ENCODE peak calls at places on chromosomes 1 and 21, in five cellular contexts. One of them, this sample, is unnamed. For H3K27me3 and H3K4me1, the result is how much of the 10 kb centered on the place peaks cover.

GRCh38 chr1:34907487-34908090 is 21.9 kb downstream of the DLGAP3 start:
- DNase-seq in psoas muscle: no peak
- DNase-seq in heart right ventricle: no peak
- DNase-seq in mesendoderm: peak
- DNase-seq in Karpas-422: peak
- DNase-seq in this sample: no peak

GRCh38 chr1:39409055-39409816 is 82.2 kb upstream of the BMP8A start:
- DNase-seq in mesendoderm: peak
- DNase-seq in psoas muscle: peak
- DNase-seq in Karpas-422: no peak
- DNase-seq in heart right ventricle: peak
- DNase-seq in this sample: peak

GRCh38 chr1:80250573-80251168 is 1244.1 kb upstream of the ADGRL4 start:
- DNase-seq in psoas muscle: no peak
- DNase-seq in Karpas-422: no peak
- DNase-seq in mesendoderm: no peak
- DNase-seq in heart right ventricle: no peak
- DNase-seq in this sample: no peak

GRCh38 chr1:247906504-247907047 is 11.2 kb downstream of the OR2W3 start:
- DNase-seq in mesendoderm: peak
- DNase-seq in heart right ventricle: no peak
- DNase-seq in Karpas-422: no peak
- DNase-seq in psoas muscle: no peak
- DNase-seq in this sample: no peak

GRCh38 chr1:25204797-25205441 is 27.4 kb downstream of the SYF2 start:
- DNase-seq in heart right ventricle: no peak
- DNase-seq in Karpas-422: peak
- DNase-seq in mesendoderm: peak
- DNase-seq in psoas muscle: no peak
- DNase-seq in this sample: no peak

GRCh38 chr1:31133368-31133767 is 67.9 kb upstream of the PUM1 start:
- DNase-seq in mesendoderm: no peak
- DNase-seq in psoas muscle: no peak
- DNase-seq in heart right ventricle: no peak
- DNase-seq in Karpas-422: no peak
- DNase-seq in this sample: no peak

GRCh38 chr1:228004331-228004871 is 2.4 kb upstream of the WNT3A start:
- DNase-seq in psoas muscle: no peak
- DNase-seq in mesendoderm: peak
- DNase-seq in heart right ventricle: peak
- DNase-seq in Karpas-422: peak
- DNase-seq in this sample: no peak

GRCh38 chr1:100400332-100400933 is 48.1 kb downstream of the CDC14A start:
- DNase-seq in psoas muscle: no peak
- DNase-seq in heart right ventricle: peak
- DNase-seq in mesendoderm: peak
- DNase-seq in Karpas-422: peak
- DNase-seq in this sample: no peak

GRCh38 chr1:204445860-204446412 is 34.3 kb upstream of the PPP1R15B start:
- DNase-seq in Karpas-422: peak
- DNase-seq in heart right ventricle: peak
- DNase-seq in mesendoderm: peak
- DNase-seq in psoas muscle: no peak
- DNase-seq in this sample: peak

GRCh38 chr21:43352568-43353281 is 74.2 kb downstream of the SIK1 start:
- DNase-seq in Karpas-422: peak
- DNase-seq in mesendoderm: peak
- DNase-seq in psoas muscle: no peak
- DNase-seq in heart right ventricle: no peak
- DNase-seq in this sample: no peak

GRCh38 chr1:222918746-222919477 is 104.1 kb downstream of the DISP1 start:
- DNase-seq in Karpas-422: no peak
- DNase-seq in psoas muscle: no peak
- DNase-seq in mesendoderm: no peak
- DNase-seq in heart right ventricle: no peak
- DNase-seq in this sample: no peak

GRCh38 chr1:170959385-170959784 is 24.1 kb downstream of the MROH9 start:
- DNase-seq in Karpas-422: no peak
- DNase-seq in mesendoderm: no peak
- DNase-seq in heart right ventricle: no peak
- DNase-seq in psoas muscle: no peak
- DNase-seq in this sample: no peak

GRCh38 chr1:189149547-189150375 is 1327.9 kb downstream of the BRINP3 start:
- DNase-seq in psoas muscle: no peak
- DNase-seq in heart right ventricle: no peak
- DNase-seq in Karpas-422: no peak
- DNase-seq in mesendoderm: peak
- DNase-seq in this sample: peak

GRCh38 chr1:171403396-171403795 is 81.9 kb upstream of the PRRC2C start:
- DNase-seq in mesendoderm: peak
- DNase-seq in Karpas-422: no peak
- DNase-seq in heart right ventricle: no peak
- DNase-seq in psoas muscle: no peak
- DNase-seq in this sample: no peak

GRCh38 chr21:42575111-42575510 is 61.5 kb downstream of the SLC37A1 start:
- DNase-seq in Karpas-422: no peak
- DNase-seq in psoas muscle: no peak
- DNase-seq in mesendoderm: no peak
- DNase-seq in heart right ventricle: no peak
- DNase-seq in this sample: no peak

GRCh38 chr21:44537930-44538911 is 1.8 kb downstream of the KRTAP10-1 start:
- DNase-seq in mesendoderm: no peak
- DNase-seq in heart right ventricle: no peak
- DNase-seq in psoas muscle: no peak
- DNase-seq in Karpas-422: no peak
- DNase-seq in this sample: no peak

GRCh38 chr1:225498539-225499135 is 70.8 kb upstream of the LBR start:
- DNase-seq in heart right ventricle: no peak
- DNase-seq in mesendoderm: no peak
- DNase-seq in psoas muscle: no peak
- DNase-seq in Karpas-422: no peak
- DNase-seq in this sample: no peak

GRCh38 chr1:116268211-116268610 is 104.8 kb upstream of the ATP1A1 start:
- DNase-seq in psoas muscle: peak
- DNase-seq in mesendoderm: no peak
- DNase-seq in heart right ventricle: peak
- DNase-seq in Karpas-422: peak
- DNase-seq in this sample: peak

GRCh38 chr21:42456457-42456856 is 39.6 kb downstream of the RSPH1 start:
- DNase-seq in psoas muscle: no peak
- DNase-seq in mesendoderm: no peak
- DNase-seq in heart right ventricle: no peak
- DNase-seq in Karpas-422: peak
- DNase-seq in this sample: no peak

GRCh38 chr1:58487002-58487401 is 59.5 kb downstream of the OMA1 start:
- DNase-seq in psoas muscle: no peak
- DNase-seq in heart right ventricle: no peak
- DNase-seq in Karpas-422: no peak
- DNase-seq in mesendoderm: no peak
- DNase-seq in this sample: no peak

GRCh38 chr1:234720709-234721436 is 110.9 kb upstream of the IRF2BP2 start:
- DNase-seq in psoas muscle: no peak
- DNase-seq in heart right ventricle: no peak
- DNase-seq in Karpas-422: no peak
- DNase-seq in mesendoderm: no peak
- DNase-seq in this sample: no peak

GRCh38 chr1:27538793-27539192 is 48.8 kb upstream of the WASF2 start:
- DNase-seq in Karpas-422: no peak
- DNase-seq in mesendoderm: peak
- DNase-seq in heart right ventricle: no peak
- DNase-seq in psoas muscle: no peak
- DNase-seq in this sample: no peak

GRCh38 chr1:66372522-66373071 is 161.4 kb upstream of the SGIP1 start:
- DNase-seq in mesendoderm: no peak
- DNase-seq in psoas muscle: no peak
- DNase-seq in Karpas-422: no peak
- DNase-seq in heart right ventricle: no peak
- DNase-seq in this sample: no peak

GRCh38 chr1:32114420-32114819 is 6.6 kb downstream of the KPNA6 start:
- DNase-seq in psoas muscle: no peak
- DNase-seq in heart right ventricle: no peak
- DNase-seq in Karpas-422: no peak
- DNase-seq in mesendoderm: no peak
- DNase-seq in this sample: no peak

GRCh38 chr1:25360596-25361581 is 22.8 kb downstream of the TMEM50A start:
- DNase-seq in heart right ventricle: no peak
- DNase-seq in Karpas-422: no peak
- DNase-seq in psoas muscle: no peak
- DNase-seq in mesendoderm: no peak
- DNase-seq in this sample: no peak

GRCh38 chr1:31510853-31511789 is 65.2 kb upstream of the TINAGL1 start:
- DNase-seq in Karpas-422: no peak
- DNase-seq in mesendoderm: peak
- DNase-seq in psoas muscle: no peak
- DNase-seq in heart right ventricle: no peak
- DNase-seq in this sample: peak

GRCh38 chr1:41811978-41812852 is 106.5 kb downstream of the HIVEP3 start:
- DNase-seq in Karpas-422: peak
- DNase-seq in mesendoderm: peak
- DNase-seq in heart right ventricle: peak
- DNase-seq in psoas muscle: peak
- DNase-seq in this sample: peak

GRCh38 chr21:46111857-46112730 is 14.2 kb downstream of the COL6A2 start:
- DNase-seq in mesendoderm: no peak
- DNase-seq in heart right ventricle: peak
- DNase-seq in Karpas-422: no peak
- DNase-seq in psoas muscle: peak
- DNase-seq in this sample: no peak

GRCh38 chr21:45562965-45563364 is 20.7 kb upstream of the SLC19A1 start:
- DNase-seq in mesendoderm: no peak
- DNase-seq in psoas muscle: no peak
- DNase-seq in Karpas-422: no peak
- DNase-seq in heart right ventricle: no peak
- DNase-seq in this sample: no peak

GRCh38 chr21:38284221-38284620 is 27.4 kb downstream of the KCNJ15 start:
- DNase-seq in psoas muscle: no peak
- DNase-seq in mesendoderm: no peak
- DNase-seq in heart right ventricle: no peak
- DNase-seq in Karpas-422: no peak
- DNase-seq in this sample: no peak

DNA sequence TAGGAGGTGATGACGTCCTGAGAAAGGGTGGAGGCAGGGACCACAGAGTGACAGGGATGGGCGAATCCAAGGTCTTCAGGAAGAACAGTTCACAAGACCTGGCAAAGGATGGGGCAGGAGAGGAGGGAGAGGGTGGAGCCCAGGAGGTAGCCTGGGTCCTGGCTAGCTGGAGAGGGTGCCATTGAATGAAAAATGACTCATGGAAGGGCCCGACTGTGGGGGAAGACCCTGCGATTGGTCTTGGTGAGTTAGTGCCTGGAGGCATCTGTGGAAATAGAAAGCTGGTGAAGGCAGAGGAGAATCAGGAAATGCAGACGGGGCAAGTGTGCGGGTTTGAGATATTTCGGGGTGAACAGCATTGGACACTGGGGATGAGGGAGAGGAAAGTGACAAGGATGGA is 60.3 kb upstream of the SLC45A1 start:
- DNase-seq in mesendoderm: no peak
- DNase-seq in Karpas-422: no peak
- DNase-seq in heart right ventricle: no peak
- DNase-seq in psoas muscle: no peak
- DNase-seq in this sample: no peak
- H3K27me3 ChIP-seq in mesendoderm: under half
- H3K27me3 ChIP-seq in Karpas-422: under half
- H3K27me3 ChIP-seq in heart right ventricle: under half
- H3K27me3 ChIP-seq in psoas muscle: under half
- H3K27me3 ChIP-seq in this sample: under half

GRCh38 chr1:10979483-10979920 is 33.0 kb upstream of the TARDBP start:
- DNase-seq in mesendoderm: no peak
- DNase-seq in psoas muscle: peak
- DNase-seq in heart right ventricle: no peak
- DNase-seq in Karpas-422: no peak
- DNase-seq in this sample: no peak

GRCh38 chr1:10975567-10976326 is 36.7 kb upstream of the TARDBP start:
- DNase-seq in psoas muscle: peak
- DNase-seq in heart right ventricle: no peak
- DNase-seq in Karpas-422: no peak
- DNase-seq in mesendoderm: peak
- DNase-seq in this sample: peak

GRCh38 chr1:10980841-10981727 is 31.4 kb upstream of the TARDBP start:
- DNase-seq in mesendoderm: no peak
- DNase-seq in Karpas-422: no peak
- DNase-seq in heart right ventricle: peak
- DNase-seq in psoas muscle: peak
- DNase-seq in this sample: no peak

GRCh38 chr1:10980094-10980577 is 32.3 kb upstream of the TARDBP start:
- DNase-seq in psoas muscle: peak
- DNase-seq in mesendoderm: peak
- DNase-seq in heart right ventricle: peak
- DNase-seq in Karpas-422: no peak
- DNase-seq in this sample: peak

GRCh38 chr1:10978719-10979118 is 33.7 kb upstream of the TARDBP start:
- DNase-seq in mesendoderm: no peak
- DNase-seq in Karpas-422: no peak
- DNase-seq in heart right ventricle: no peak
- DNase-seq in psoas muscle: no peak
- DNase-seq in this sample: no peak
- H3K4me1 ChIP-seq in mesendoderm: under half
- H3K4me1 ChIP-seq in Karpas-422: under half
- H3K4me1 ChIP-seq in heart right ventricle: under half
- H3K4me1 ChIP-seq in psoas muscle: under half
- H3K4me1 ChIP-seq in this sample: under half

GRCh38 chr1:159469921-159470595 is 30.5 kb downstream of the OR10J1 start:
- DNase-seq in Karpas-422: no peak
- DNase-seq in mesendoderm: peak
- DNase-seq in heart right ventricle: no peak
- DNase-seq in psoas muscle: no peak
- DNase-seq in this sample: no peak
- H3K27ac ChIP-seq in Karpas-422: no peak
- H3K27ac ChIP-seq in mesendoderm: no peak
- H3K27ac ChIP-seq in heart right ventricle: peak
- H3K27ac ChIP-seq in psoas muscle: no peak
- H3K27ac ChIP-seq in this sample: no peak

DNA sequence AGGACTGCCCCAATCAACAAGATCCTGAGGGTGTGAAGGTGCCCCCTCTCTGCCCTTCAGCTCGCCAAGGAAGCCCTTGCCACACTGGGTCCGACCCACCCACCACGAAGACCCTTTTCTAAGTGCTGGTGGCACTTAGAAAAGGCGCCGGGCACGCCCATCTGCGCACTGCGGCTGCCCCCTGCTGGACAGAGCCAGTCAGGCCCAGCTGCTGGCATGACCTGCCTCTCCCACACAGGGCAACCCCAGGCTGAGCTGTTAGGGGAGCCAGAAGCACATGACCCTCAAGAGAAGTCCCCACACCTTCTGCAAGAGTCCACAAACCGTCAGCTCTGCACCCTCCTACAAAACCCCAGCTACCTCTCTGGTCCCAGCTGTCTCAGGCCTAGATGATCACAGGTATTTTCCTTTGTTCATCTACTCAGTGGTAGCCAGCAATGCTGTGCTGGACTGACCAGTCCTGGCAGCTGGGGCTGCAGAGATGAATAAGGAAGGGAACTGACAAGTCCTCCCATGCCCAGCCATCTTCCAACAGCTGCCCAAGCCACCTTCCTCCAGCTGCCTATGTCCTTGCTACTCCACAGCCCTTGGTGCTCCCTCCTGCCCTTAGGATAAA is 40.0 kb upstream of the ZC3H12A start:
- DNase-seq in Karpas-422: peak
- DNase-seq in mesendoderm: peak
- DNase-seq in psoas muscle: peak
- DNase-seq in heart right ventricle: peak
- DNase-seq in this sample: peak
- H3K27me3 ChIP-seq in Karpas-422: under half
- H3K27me3 ChIP-seq in mesendoderm: under half
- H3K27me3 ChIP-seq in psoas muscle: under half
- H3K27me3 ChIP-seq in heart right ventricle: under half
- H3K27me3 ChIP-seq in this sample: under half

This sample was measured in pancreas.